ENCODE peak calls at places on chromosomes 11 and 22, in ten cellular contexts. E is gastrocnemius medialis, C is GM23338, J is esophagus squamous epithelium, R is mucosa of descending colon, H is cardiac muscle cell, I is ascending aorta, Q is Caco-2, S is mammary epithelial cell, Y is fibroblast of lung. W is an unnamed sample.
A peak's percentile ranks its signal among the peaks of the same experiment; 100 is the strongest.

GRCh38 chr11:47336595-47336994 is 15.9 kb downstream of the MYBPC3 start:
- DNase-seq in E (no peak), C (no peak), J (no peak), R (no peak), H (no peak), I (no peak), Q (no peak), S (no peak), Y (no peak), W (no peak)

GRCh38 chr11:28535677-28536076 is 427.5 kb downstream of the METTL15 start:
- DNase-seq in E (no peak), C (no peak), J (no peak), R (no peak), H (no peak), I (no peak), Q (no peak), S (peak; percentile 75), Y (no peak), W (no peak)

GRCh38 chr11:24295360-24295759 is 201.5 kb upstream of the LUZP2 start:
- DNase-seq in E (no peak), C (no peak), J (no peak), R (no peak), H (no peak), I (no peak), Q (no peak), S (no peak), Y (no peak), W (no peak)

GRCh38 chr11:124481365-124482323 is 36.1 kb upstream of the OR8B8 start:
- DNase-seq in E (no peak), C (peak; percentile 65), J (no peak), R (no peak), H (peak; percentile 85), I (no peak), Q (no peak), S (peak; percentile 7), Y (peak; percentile 39), W (no peak)

GRCh38 chr22:50569041-50569459 is 6.3 kb upstream of the SYCE3 start:
- DNase-seq in E (no peak), C (no peak), J (no peak), R (peak; percentile 64), H (no peak), I (no peak), Q (no peak), S (no peak), Y (no peak), W (peak; percentile 82)

GRCh38 chr11:130464289-130464812 is 15.9 kb downstream of the ADAMTS15 start:
- DNase-seq in E (no peak), C (no peak), J (no peak), R (no peak), H (peak; percentile 50), I (no peak), Q (no peak), S (no peak), Y (no peak), W (no peak)

GRCh38 chr11:116927163-116927772 is 89.8 kb upstream of the APOA1 start:
- DNase-seq in E (no peak), C (no peak), J (no peak), R (no peak), H (no peak), I (no peak), Q (no peak), S (no peak), Y (no peak), W (no peak)

GRCh38 chr22:11629661-11630385 is 3898.2 kb upstream of the OR11H1 start:
- DNase-seq in E (no peak), C (no peak), J (no peak), R (peak; percentile 10), H (no peak), I (no peak), Q (no peak), S (no peak), Y (no peak), W (no peak)

GRCh38 chr22:44931077-44931540 is 78.7 kb downstream of the PHF21B start:
- DNase-seq in E (no peak), C (no peak), J (no peak), R (no peak), H (peak; percentile 55), I (no peak), Q (no peak), S (no peak), Y (peak; percentile 14), W (no peak)

GRCh38 chr11:55714982-55715888 is 53.2 kb downstream of the OR4C6 start:
- DNase-seq in E (no peak), C (peak; percentile 57), J (no peak), R (no peak), H (no peak), I (no peak), Q (no peak), S (no peak), Y (no peak), W (no peak)

GRCh38 chr22:25745341-25746011 is 3.5 kb downstream of the MYO18B start:
- DNase-seq in E (no peak), C (no peak), J (no peak), R (no peak), H (peak; percentile 76), I (no peak), Q (no peak), S (peak; percentile 66), Y (peak; percentile 67), W (no peak)

GRCh38 chr11:72838691-72839305 is 24.6 kb downstream of the ATG16L2 start:
- DNase-seq in E (no peak), C (no peak), J (no peak), R (no peak), H (no peak), I (no peak), Q (no peak), S (peak; percentile 85), Y (no peak), W (no peak)

GRCh38 chr11:28632338-28632737 is 524.1 kb downstream of the METTL15 start:
- DNase-seq in E (no peak), C (no peak), J (no peak), R (no peak), H (no peak), I (no peak), Q (no peak), S (peak; percentile 70), Y (no peak), W (no peak)

GRCh38 chr22:48752451-48753380 is 1075.0 kb downstream of the BRD1 start:
- DNase-seq in E (no peak), C (no peak), J (no peak), R (peak; percentile 10), H (no peak), I (no peak), Q (no peak), S (no peak), Y (no peak), W (peak; percentile 20)

GRCh38 chr22:32531955-32532818 is 57.6 kb downstream of the FBXO7 start:
- DNase-seq in E (peak; percentile 80), C (peak; percentile 97), J (no peak), R (peak; percentile 57), H (peak; percentile 92), I (peak; percentile 81), Q (no peak), S (peak; percentile 84), Y (peak; percentile 92), W (peak; percentile 56)

GRCh38 chr22:49962012-49962750 is 1.6 kb downstream of the PIM3 start:
- DNase-seq in E (peak; percentile 97), C (peak; percentile 85), J (no peak), R (peak; percentile 88), H (peak; percentile 96), I (peak; percentile 95), Q (peak; percentile 80), S (peak; percentile 93), Y (peak; percentile 93), W (peak; percentile 88)

GRCh38 chr11:118295834-118296454 is 8.6 kb upstream of the CD3E start:
- DNase-seq in E (no peak), C (peak; percentile 72), J (no peak), R (no peak), H (peak; percentile 41), I (no peak), Q (peak; percentile 63), S (peak; percentile 74), Y (peak; percentile 15), W (peak; percentile 55)
- TF ChIP-seq CTCF in E (no peak), C (peak; percentile 80), J (peak; percentile 67), R (peak; percentile 35), H (peak; percentile 59), I (no peak), Q (peak; percentile 73), S (peak; percentile 77), Y (peak; percentile 29), W (peak; percentile 28)

DNA sequence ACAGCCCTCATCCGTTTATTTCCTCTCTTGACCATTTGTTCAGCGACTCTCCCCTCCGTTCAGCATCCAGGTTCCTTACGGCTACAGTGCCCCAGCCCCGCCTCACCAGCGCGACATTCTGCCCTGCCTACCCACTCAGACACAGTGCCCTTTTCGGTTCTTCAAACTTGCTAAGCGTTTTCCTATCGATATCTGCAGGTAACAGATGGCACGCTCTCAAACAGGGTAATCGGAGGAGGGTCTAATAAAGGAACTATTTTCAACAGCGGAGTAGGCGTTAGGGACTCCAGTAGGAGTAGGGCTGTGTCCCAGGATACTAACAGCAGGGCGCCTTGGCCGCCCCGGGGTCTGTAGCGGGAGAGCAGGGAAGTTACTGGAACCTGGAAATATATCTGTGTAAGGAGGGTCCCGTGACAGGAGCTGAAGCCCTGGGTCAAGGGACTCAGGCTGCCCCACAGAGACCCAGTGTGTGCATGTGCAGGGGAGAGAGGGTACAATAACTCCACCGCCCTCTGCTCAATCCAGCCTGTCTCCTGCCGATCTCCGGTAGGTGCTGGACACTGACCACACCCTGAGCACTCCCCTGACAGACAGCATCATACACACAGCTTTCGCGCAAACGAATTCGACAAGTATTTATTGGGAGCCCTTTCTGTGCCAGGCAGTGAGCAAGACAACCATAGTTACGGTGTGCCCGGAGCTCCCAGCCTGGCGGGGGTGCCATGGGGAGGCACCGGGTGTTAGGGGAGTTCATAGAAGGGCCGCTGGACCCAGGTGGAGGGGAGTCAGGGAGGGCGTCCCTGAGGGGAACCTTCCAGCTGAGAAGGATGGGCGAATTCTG is 2.1 kb downstream of the KLHL35 start:
- DNase-seq in E (no peak), C (no peak), J (no peak), R (no peak), H (no peak), I (no peak), Q (no peak), S (no peak), Y (no peak), W (no peak)
- H3K4me3 ChIP-seq in E (peak overlapping the region; percentile 53), C (peak overlapping the region; percentile 52), J (peak overlapping the region; percentile 67), R (no peak overlapping the region), H (peak overlapping the region; percentile 32), I (peak overlapping the region; percentile 43), Q (peak overlapping the region; percentile 71), S (no peak overlapping the region), Y (no peak overlapping the region), W (peak overlapping the region; percentile 44)

GRCh38 chr11:12199231-12199948 is 89.0 kb downstream of the MICAL2 start:
- DNase-seq in E (no peak), C (no peak), J (no peak), R (peak; percentile 59), H (no peak), I (no peak), Q (peak; percentile 65), S (no peak), Y (no peak), W (no peak)
- H3K4me1 ChIP-seq in E (peaks cover 7% of the 10 kb centered on the region), C (no peaks in the 10 kb centered on the region), J (peaks cover 36% of the 10 kb centered on the region), R (peaks cover 14% of the 10 kb centered on the region), H (peaks cover 82% of the 10 kb centered on the region), I (peaks cover 33% of the 10 kb centered on the region), Q (peaks cover 67% of the 10 kb centered on the region), S (peaks cover 29% of the 10 kb centered on the region), Y (peaks cover 23% of the 10 kb centered on the region), W (peaks cover 49% of the 10 kb centered on the region)

DNA sequence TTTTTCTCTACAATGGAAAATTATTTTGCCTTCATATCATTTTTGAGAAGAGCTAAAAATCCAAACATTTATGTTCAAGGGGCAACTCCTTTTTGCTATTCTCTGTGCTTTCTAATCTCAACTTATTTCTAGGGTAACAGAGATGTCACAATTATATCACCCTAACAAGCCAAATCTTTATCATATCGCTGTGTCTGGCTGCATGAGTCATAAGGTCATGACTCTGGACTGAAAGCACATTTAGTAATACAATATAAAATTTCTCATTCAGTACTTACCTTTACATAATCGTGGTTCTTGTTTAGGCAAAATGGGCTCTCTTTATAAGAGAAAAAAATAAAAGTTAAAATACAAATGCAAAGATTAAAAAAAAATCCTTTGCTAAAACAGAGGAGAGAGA is 326.0 kb downstream of the CASP12 start:
- DNase-seq in E (no peak), C (no peak), J (no peak), R (no peak), H (peak; percentile 22), I (no peak), Q (no peak), S (peak; percentile 33), Y (peak; percentile 24), W (no peak)
- TF ChIP-seq CTCF in E (no peak), C (no peak), J (no peak), R (no peak), H (no peak), I (no peak), Q (no peak), S (no peak), Y (no peak), W (no peak)